ENCODE peak calls at places on chromosomes 4 and X, in five cellular contexts. P is H9, M is GM20000, N is HFFc6, S is breast epithelium. G is an unnamed sample.

GRCh38 chrX:7606253-7606652 is 236.7 kb upstream of the VCX start:
- DNase-seq in P (no peak), M (no peak), N (no peak), S (no peak), G (no peak)

GRCh38 chr4:41896648-41897047 is 38.6 kb upstream of the TMEM33 start:
- DNase-seq in P (no peak), M (no peak), N (no peak), S (no peak), G (no peak)

GRCh38 chr4:166913926-166914325 is 320.4 kb downstream of the SPOCK3 start:
- DNase-seq in P (no peak), M (no peak), N (no peak), S (no peak), G (no peak)

GRCh38 chr4:156933633-156934258 is 37.9 kb downstream of the PDGFC start:
- DNase-seq in P (no peak), M (no peak), N (peak; percentile 93), S (no peak), G (no peak)

GRCh38 chr4:6055030-6055429 is 36.8 kb upstream of the C4orf50 start:
- DNase-seq in P (no peak), M (no peak), N (no peak), S (no peak), G (no peak)

GRCh38 chrX:3711331-3711917 is 2.0 kb downstream of the PRKX start:
- DNase-seq in P (no peak), M (no peak), N (no peak), S (no peak), G (no peak)

GRCh38 chr4:106864231-106864630 is 171.9 kb downstream of the DKK2 start:
- DNase-seq in P (no peak), M (no peak), N (peak; percentile 47), S (no peak), G (no peak)

GRCh38 chr4:17769406-17770174 is 11.8 kb downstream of the FAM184B start:
- DNase-seq in P (no peak), M (no peak), N (no peak), S (no peak), G (peak; percentile 77)

GRCh38 chrX:52363247-52363883 is 5.5 kb upstream of the XAGE2 start:
- DNase-seq in P (no peak), M (no peak), N (no peak), S (no peak), G (no peak)

GRCh38 chrX:115339441-115340025 is 50.0 kb downstream of the LUZP4 start:
- DNase-seq in P (no peak), M (no peak), N (no peak), S (no peak), G (no peak)

GRCh38 chr4:166972071-166972470 is 262.2 kb downstream of the SPOCK3 start:
- DNase-seq in P (no peak), M (no peak), N (no peak), S (no peak), G (no peak)

GRCh38 chr4:186190456-186191265 is 706 bp upstream of the CYP4V2 start:
- DNase-seq in P (peak; percentile 50), M (peak; percentile 66), N (no peak), S (peak; percentile 58), G (no peak)

GRCh38 chr4:3641501-3641900 is 109.3 kb upstream of the LRPAP1 start:
- DNase-seq in P (no peak), M (no peak), N (no peak), S (no peak), G (no peak)

GRCh38 chr4:1565598-1566295 is 118.4 kb downstream of the FAM53A start:
- DNase-seq in P (no peak), M (no peak), N (no peak), S (no peak), G (no peak)

GRCh38 chr4:3010577-3010976 is 47.2 kb downstream of the GRK4 start:
- DNase-seq in P (no peak), M (no peak), N (no peak), S (no peak), G (no peak)

GRCh38 chrX:155819525-155819924 is 61.6 kb upstream of the VAMP7 start:
- DNase-seq in P (peak; percentile 24), M (no peak), N (no peak), S (no peak), G (no peak)

GRCh38 chrX:141467442-141467841 is 117.1 kb downstream of the SPANXA1 start:
- DNase-seq in P (no peak), M (no peak), N (no peak), S (no peak), G (no peak)

GRCh38 chrX:45515262-45516215 is 314.9 kb upstream of the DIPK2B start:
- DNase-seq in P (no peak), M (peak; percentile 12), N (peak; percentile 86), S (no peak), G (peak; percentile 78)

GRCh38 chr4:142953171-142953570 is 107.1 kb upstream of the INPP4B start:
- DNase-seq in P (no peak), M (no peak), N (no peak), S (no peak), G (no peak)

GRCh38 chr4:55038176-55038890 is 87.1 kb downstream of the KDR start:
- DNase-seq in P (no peak), M (no peak), N (no peak), S (no peak), G (peak; percentile 52)

GRCh38 chrX:53089224-53089842 is 4.6 kb upstream of the KANTR start:
- DNase-seq in P (no peak), M (peak; percentile 34), N (peak; percentile 46), S (no peak), G (no peak)

GRCh38 chr4:114423582-114423981 is 175.0 kb upstream of the UGT8 start:
- DNase-seq in P (no peak), M (peak; percentile 33), N (no peak), S (no peak), G (no peak)

GRCh38 chr4:177349191-177349590 is 39.5 kb downstream of the NEIL3 start:
- DNase-seq in P (no peak), M (no peak), N (no peak), S (no peak), G (no peak)

GRCh38 chrX:110204986-110205385 is 112.9 kb downstream of the AMMECR1 start:
- DNase-seq in P (no peak), M (no peak), N (peak; percentile 70), S (no peak), G (no peak)

GRCh38 chr4:73856518-73856917 is 3.4 kb downstream of the PF4V1 start:
- DNase-seq in P (no peak), M (no peak), N (peak; percentile 57), S (no peak), G (no peak)

GRCh38 chrX:64570204-64570603 is 175.0 kb upstream of the MTMR8 start:
- DNase-seq in P (peak; percentile 34), M (no peak), N (no peak), S (no peak), G (no peak)

GRCh38 chr4:176635372-176636261 is 157.1 kb downstream of the VEGFC start:
- DNase-seq in P (no peak), M (no peak), N (peak; percentile 63), S (no peak), G (no peak)

GRCh38 chr4:186192068-186192751 is 843 bp downstream of the CYP4V2 start:
- DNase-seq in P (peak; percentile 59), M (peak; percentile 45), N (peak; percentile 3), S (no peak), G (no peak)

GRCh38 chr4:150501019-150501727 is 80.8 kb upstream of the MAB21L2 start:
- DNase-seq in P (no peak), M (no peak), N (peak; percentile 82), S (no peak), G (no peak)

GRCh38 chrX:149825424-149825823 is 43.7 kb downstream of the MAGEA9 start:
- DNase-seq in P (peak; percentile 68), M (no peak), N (no peak), S (no peak), G (no peak)

GRCh38 chrX:24153175-24153795 is 3.8 kb downstream of the ZFX start:
- DNase-seq in P (peak; percentile 61), M (no peak), N (no peak), S (no peak), G (no peak)

GRCh38 chr4:174699654-174700053 is 129.4 kb downstream of the GLRA3 start:
- DNase-seq in P (no peak), M (no peak), N (no peak), S (no peak), G (no peak)

GRCh38 chr4:123449780-123450179 is 53.2 kb downstream of the SPRY1 start:
- DNase-seq in P (no peak), M (no peak), N (peak; percentile 61), S (no peak), G (no peak)

GRCh38 chrX:81378550-81378949 is 176.6 kb downstream of the SH3BGRL start:
- DNase-seq in P (no peak), M (no peak), N (no peak), S (no peak), G (no peak)

DNA sequence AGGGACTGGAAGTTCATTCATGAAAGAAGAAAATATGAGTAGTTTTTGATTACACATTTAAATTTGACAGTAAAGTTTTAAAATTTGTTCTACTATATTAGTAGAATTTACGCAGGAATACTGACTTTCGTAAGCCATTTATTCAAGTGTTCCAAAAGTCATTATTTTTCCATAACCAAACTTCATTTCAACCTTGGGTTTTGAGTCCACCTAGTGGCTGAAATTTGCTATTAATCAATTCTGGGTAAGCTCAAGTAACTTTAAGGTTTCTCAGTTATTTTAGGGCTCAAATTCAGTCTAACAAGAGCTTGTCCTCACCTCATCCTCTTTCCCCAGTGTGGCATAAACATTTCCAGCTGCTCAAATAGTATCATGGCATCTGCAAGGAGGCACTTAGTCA is 175.4 kb downstream of the SH3BGRL start:
- DNase-seq in P (no peak), M (peak; percentile 2), N (peak; percentile 7), S (no peak), G (no peak)
- TF ChIP-seq CTCF in P (peak; percentile 66), M (no peak), N (peak; percentile 78), S (peak; percentile 32), G (no peak)

GRCh38 chr4:10105920-10106319 is 10.7 kb downstream of the WDR1 start:
- DNase-seq in P (no peak), M (no peak), N (no peak), S (no peak), G (no peak)
- TF ChIP-seq CTCF in P (no peak), M (no peak), N (no peak), S (no peak), G (no peak)

DNA sequence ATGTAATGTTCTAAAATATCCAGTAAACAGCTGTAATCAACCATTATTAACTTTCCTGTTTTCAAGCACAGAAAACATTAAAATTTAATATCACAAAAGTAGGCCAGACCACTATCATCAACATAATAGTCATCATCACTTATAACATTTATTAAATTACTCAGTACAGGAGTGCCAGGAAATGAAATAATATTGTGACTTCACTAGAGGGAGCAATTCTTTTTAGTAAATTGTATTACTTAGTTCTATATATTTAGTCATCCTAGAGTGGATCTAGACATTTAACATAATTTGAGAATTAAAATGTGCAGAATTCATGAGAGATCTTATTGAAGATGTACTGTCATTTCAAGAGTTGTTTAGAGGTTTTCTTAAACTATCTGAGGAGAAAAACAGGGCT is 33.6 kb downstream of the PITX2 start:
- DNase-seq in P (no peak), M (no peak), N (peak; percentile 18), S (no peak), G (no peak)
- TF ChIP-seq CTCF in P (no peak), M (no peak), N (peak; percentile 71), S (no peak), G (no peak)

DNA sequence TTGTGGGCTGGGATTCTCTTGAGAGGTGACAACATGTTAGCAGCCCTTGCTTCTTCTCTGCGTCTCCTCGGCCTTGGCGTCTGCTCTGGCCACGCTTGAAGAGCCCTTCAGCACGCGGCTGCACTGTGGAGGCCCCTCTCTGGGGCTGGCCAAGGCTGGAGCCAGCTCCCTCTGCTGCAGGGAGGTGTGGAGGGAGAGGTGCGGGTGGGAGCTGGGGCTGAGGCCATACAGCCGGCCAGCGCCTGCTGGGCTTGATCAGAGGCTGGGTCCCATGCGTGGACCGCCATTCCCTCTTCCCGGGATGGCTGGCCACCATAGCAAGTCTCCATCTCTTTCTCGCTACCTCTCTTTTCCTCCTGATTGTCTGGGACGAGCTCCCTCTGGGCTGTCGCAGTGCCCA is 539.0 kb downstream of the PCDH7 start:
- DNase-seq in P (no peak), M (no peak), N (no peak), S (no peak), G (no peak)
- TF ChIP-seq CTCF in P (no peak), M (no peak), N (no peak), S (no peak), G (no peak)

G was measured in lung.